ENCODE peak calls at places on chromosomes 6 and 20, in ten cellular contexts. One of them, this sample, is unnamed.

GRCh38 chr6:9461161-9461560 is 953.7 kb downstream of the TFAP2A start:
- DNase-seq in neural crest cell: no peak
- DNase-seq in left lung: no peak
- DNase-seq in iris pigment epithelial cell: no peak
- DNase-seq in AG10803: no peak
- DNase-seq in T-helper 2 cell: no peak
- DNase-seq in Panc1: no peak
- DNase-seq in hippocampal formation: no peak
- DNase-seq in adipocyte: no peak
- DNase-seq in effector memory CD4-positive, alpha-beta T cell: no peak
- DNase-seq in this sample: no peak

GRCh38 chr6:72955666-72956065 is 269.6 kb downstream of the KHDC1L start:
- DNase-seq in neural crest cell: no peak
- DNase-seq in left lung: peak; percentile 25
- DNase-seq in iris pigment epithelial cell: no peak
- DNase-seq in AG10803: no peak
- DNase-seq in T-helper 2 cell: no peak
- DNase-seq in Panc1: no peak
- DNase-seq in hippocampal formation: no peak
- DNase-seq in adipocyte: no peak
- DNase-seq in effector memory CD4-positive, alpha-beta T cell: no peak
- DNase-seq in this sample: no peak

GRCh38 chr6:93048381-93048780 is 371.0 kb downstream of the EPHA7 start:
- DNase-seq in neural crest cell: no peak
- DNase-seq in left lung: no peak
- DNase-seq in iris pigment epithelial cell: no peak
- DNase-seq in AG10803: no peak
- DNase-seq in T-helper 2 cell: no peak
- DNase-seq in Panc1: no peak
- DNase-seq in hippocampal formation: no peak
- DNase-seq in adipocyte: no peak
- DNase-seq in effector memory CD4-positive, alpha-beta T cell: no peak
- DNase-seq in this sample: no peak

GRCh38 chr20:4441191-4441590 is 280.5 kb upstream of the PRND start:
- DNase-seq in neural crest cell: no peak
- DNase-seq in left lung: no peak
- DNase-seq in iris pigment epithelial cell: no peak
- DNase-seq in AG10803: peak; percentile 50
- DNase-seq in T-helper 2 cell: no peak
- DNase-seq in Panc1: no peak
- DNase-seq in hippocampal formation: no peak
- DNase-seq in adipocyte: peak; percentile 28
- DNase-seq in effector memory CD4-positive, alpha-beta T cell: no peak
- DNase-seq in this sample: no peak

GRCh38 chr6:124958759-124959354 is 3.4 kb upstream of the RNF217 start:
- DNase-seq in neural crest cell: no peak
- DNase-seq in left lung: no peak
- DNase-seq in iris pigment epithelial cell: peak; percentile 76
- DNase-seq in AG10803: peak; percentile 45
- DNase-seq in T-helper 2 cell: no peak
- DNase-seq in Panc1: no peak
- DNase-seq in hippocampal formation: no peak
- DNase-seq in adipocyte: no peak
- DNase-seq in effector memory CD4-positive, alpha-beta T cell: no peak
- DNase-seq in this sample: no peak

GRCh38 chr6:11806561-11807317 is 28.1 kb upstream of the ADTRP start:
- DNase-seq in neural crest cell: no peak
- DNase-seq in left lung: no peak
- DNase-seq in iris pigment epithelial cell: no peak
- DNase-seq in AG10803: no peak
- DNase-seq in T-helper 2 cell: no peak
- DNase-seq in Panc1: no peak
- DNase-seq in hippocampal formation: no peak
- DNase-seq in adipocyte: no peak
- DNase-seq in effector memory CD4-positive, alpha-beta T cell: no peak
- DNase-seq in this sample: no peak

GRCh38 chr6:100203391-100203790 is 209.4 kb upstream of the MCHR2 start:
- DNase-seq in neural crest cell: no peak
- DNase-seq in left lung: no peak
- DNase-seq in iris pigment epithelial cell: peak; percentile 97
- DNase-seq in AG10803: peak; percentile 98
- DNase-seq in T-helper 2 cell: no peak
- DNase-seq in Panc1: no peak
- DNase-seq in hippocampal formation: no peak
- DNase-seq in adipocyte: peak; percentile 92
- DNase-seq in effector memory CD4-positive, alpha-beta T cell: no peak
- DNase-seq in this sample: no peak

GRCh38 chr6:136317023-136317649 is 27.5 kb upstream of the BCLAF1 start:
- DNase-seq in neural crest cell: peak; percentile 38
- DNase-seq in left lung: no peak
- DNase-seq in iris pigment epithelial cell: peak; percentile 69
- DNase-seq in AG10803: peak; percentile 59
- DNase-seq in T-helper 2 cell: peak; percentile 39
- DNase-seq in Panc1: peak; percentile 55
- DNase-seq in hippocampal formation: peak; percentile 57
- DNase-seq in adipocyte: peak; percentile 83
- DNase-seq in effector memory CD4-positive, alpha-beta T cell: peak; percentile 33
- DNase-seq in this sample: peak; percentile 40

GRCh38 chr6:24394777-24395437 is 7.8 kb upstream of the MRS2 start:
- DNase-seq in neural crest cell: no peak
- DNase-seq in left lung: no peak
- DNase-seq in iris pigment epithelial cell: peak; percentile 96
- DNase-seq in AG10803: peak; percentile 85
- DNase-seq in T-helper 2 cell: no peak
- DNase-seq in Panc1: no peak
- DNase-seq in hippocampal formation: no peak
- DNase-seq in adipocyte: peak; percentile 75
- DNase-seq in effector memory CD4-positive, alpha-beta T cell: no peak
- DNase-seq in this sample: no peak

GRCh38 chr6:169989594-169989993 is 238.2 kb downstream of the ERMARD start:
- DNase-seq in neural crest cell: no peak
- DNase-seq in left lung: no peak
- DNase-seq in iris pigment epithelial cell: no peak
- DNase-seq in AG10803: no peak
- DNase-seq in T-helper 2 cell: no peak
- DNase-seq in Panc1: no peak
- DNase-seq in hippocampal formation: no peak
- DNase-seq in adipocyte: no peak
- DNase-seq in effector memory CD4-positive, alpha-beta T cell: no peak
- DNase-seq in this sample: no peak

GRCh38 chr6:79421707-79422484 is 115.3 kb downstream of the LCA5 start:
- DNase-seq in neural crest cell: no peak
- DNase-seq in left lung: no peak
- DNase-seq in iris pigment epithelial cell: peak; percentile 97
- DNase-seq in AG10803: peak; percentile 59
- DNase-seq in T-helper 2 cell: no peak
- DNase-seq in Panc1: no peak
- DNase-seq in hippocampal formation: peak; percentile 73
- DNase-seq in adipocyte: peak; percentile 95
- DNase-seq in effector memory CD4-positive, alpha-beta T cell: no peak
- DNase-seq in this sample: no peak

GRCh38 chr20:63500151-63500901 is 1.4 kb upstream of the EEF1A2 start:
- DNase-seq in neural crest cell: no peak
- DNase-seq in left lung: peak; percentile 70
- DNase-seq in iris pigment epithelial cell: no peak
- DNase-seq in AG10803: no peak
- DNase-seq in T-helper 2 cell: no peak
- DNase-seq in Panc1: no peak
- DNase-seq in hippocampal formation: no peak
- DNase-seq in adipocyte: no peak
- DNase-seq in effector memory CD4-positive, alpha-beta T cell: no peak
- DNase-seq in this sample: no peak

GRCh38 chr6:5838656-5839396 is 167.9 kb downstream of the NRN1 start:
- DNase-seq in neural crest cell: no peak
- DNase-seq in left lung: no peak
- DNase-seq in iris pigment epithelial cell: no peak
- DNase-seq in AG10803: no peak
- DNase-seq in T-helper 2 cell: no peak
- DNase-seq in Panc1: no peak
- DNase-seq in hippocampal formation: no peak
- DNase-seq in adipocyte: no peak
- DNase-seq in effector memory CD4-positive, alpha-beta T cell: no peak
- DNase-seq in this sample: no peak

GRCh38 chr6:143652840-143653239 is 24.9 kb upstream of the PHACTR2 start:
- DNase-seq in neural crest cell: no peak
- DNase-seq in left lung: no peak
- DNase-seq in iris pigment epithelial cell: no peak
- DNase-seq in AG10803: no peak
- DNase-seq in T-helper 2 cell: no peak
- DNase-seq in Panc1: no peak
- DNase-seq in hippocampal formation: no peak
- DNase-seq in adipocyte: no peak
- DNase-seq in effector memory CD4-positive, alpha-beta T cell: no peak
- DNase-seq in this sample: no peak

GRCh38 chr6:106141441-106142237 is 55.5 kb downstream of the PRDM1 start:
- DNase-seq in neural crest cell: no peak
- DNase-seq in left lung: no peak
- DNase-seq in iris pigment epithelial cell: no peak
- DNase-seq in AG10803: no peak
- DNase-seq in T-helper 2 cell: peak; percentile 39
- DNase-seq in Panc1: no peak
- DNase-seq in hippocampal formation: no peak
- DNase-seq in adipocyte: no peak
- DNase-seq in effector memory CD4-positive, alpha-beta T cell: no peak
- DNase-seq in this sample: no peak

GRCh38 chr6:34679552-34680255 is 16.9 kb downstream of the ILRUN start:
- DNase-seq in neural crest cell: no peak
- DNase-seq in left lung: no peak
- DNase-seq in iris pigment epithelial cell: no peak
- DNase-seq in AG10803: no peak
- DNase-seq in T-helper 2 cell: no peak
- DNase-seq in Panc1: no peak
- DNase-seq in hippocampal formation: no peak
- DNase-seq in adipocyte: no peak
- DNase-seq in effector memory CD4-positive, alpha-beta T cell: no peak
- DNase-seq in this sample: no peak

GRCh38 chr6:2132416-2132815 is 113.0 kb downstream of the GMDS start:
- DNase-seq in neural crest cell: no peak
- DNase-seq in left lung: no peak
- DNase-seq in iris pigment epithelial cell: peak; percentile 10
- DNase-seq in AG10803: no peak
- DNase-seq in T-helper 2 cell: no peak
- DNase-seq in Panc1: no peak
- DNase-seq in hippocampal formation: no peak
- DNase-seq in adipocyte: peak; percentile 28
- DNase-seq in effector memory CD4-positive, alpha-beta T cell: no peak
- DNase-seq in this sample: no peak

GRCh38 chr20:51400051-51400926 is 142.2 kb downstream of the NFATC2 start:
- DNase-seq in neural crest cell: no peak
- DNase-seq in left lung: no peak
- DNase-seq in iris pigment epithelial cell: no peak
- DNase-seq in AG10803: no peak
- DNase-seq in T-helper 2 cell: peak; percentile 80
- DNase-seq in Panc1: no peak
- DNase-seq in hippocampal formation: no peak
- DNase-seq in adipocyte: no peak
- DNase-seq in effector memory CD4-positive, alpha-beta T cell: peak; percentile 70
- DNase-seq in this sample: no peak